ENCODE peak calls at places on chromosomes 1 and 21, in eight cellular contexts. H, E, U, W, R, M, L and A are unnamed samples.

GRCh38 chr21:45818904-45819285 is 162.7 kb upstream of the COL6A1 start:
- DNase-seq in H (peak), E (no peak), U (no peak), W (no peak), R (no peak), M (peak), L (no peak), A (peak)

GRCh38 chr1:119735217-119735616 is 23.5 kb downstream of the PHGDH start:
- DNase-seq in H (no peak), E (no peak), U (no peak), W (no peak), R (no peak), M (no peak), L (no peak), A (no peak)

GRCh38 chr1:52153898-52154297 is 12.0 kb downstream of the ZFYVE9 start:
- DNase-seq in H (no peak), E (no peak), U (no peak), W (no peak), R (no peak), M (no peak), L (no peak), A (no peak)

GRCh38 chr21:38917045-38917774 is 111.5 kb downstream of the ETS2 start:
- DNase-seq in H (no peak), E (no peak), U (no peak), W (no peak), R (no peak), M (no peak), L (no peak), A (no peak)

GRCh38 chr1:67624680-67625079 is 60.3 kb upstream of the GADD45A start:
- DNase-seq in H (no peak), E (no peak), U (no peak), W (no peak), R (no peak), M (no peak), L (no peak), A (no peak)

GRCh38 chr1:95916616-95917015 is 682.6 kb downstream of the RWDD3 start:
- DNase-seq in H (peak), E (no peak), U (no peak), W (no peak), R (no peak), M (peak), L (no peak), A (no peak)

GRCh38 chr1:241639653-241640148 is 468 bp downstream of the CHML start:
- DNase-seq in H (no peak), E (no peak), U (no peak), W (no peak), R (no peak), M (peak), L (no peak), A (no peak)

GRCh38 chr1:201530741-201531521 is 8.0 kb upstream of the NAV1 start:
- DNase-seq in H (peak), E (no peak), U (peak), W (peak), R (peak), M (peak), L (peak), A (peak)

GRCh38 chr1:178501705-178502329 is 5.1 kb upstream of the CLEC20A start:
- DNase-seq in H (peak), E (peak), U (peak), W (peak), R (peak), M (peak), L (peak), A (no peak)

GRCh38 chr1:53582211-53583020 is 123.2 kb downstream of the DMRTB1 start:
- DNase-seq in H (no peak), E (no peak), U (no peak), W (no peak), R (no peak), M (no peak), L (peak), A (no peak)

GRCh38 chr1:229863651-229864545 is 203.1 kb upstream of the GALNT2 start:
- DNase-seq in H (no peak), E (no peak), U (no peak), W (no peak), R (no peak), M (no peak), L (no peak), A (no peak)

GRCh38 chr21:23101111-23101510 is 2102.9 kb downstream of the NCAM2 start:
- DNase-seq in H (no peak), E (no peak), U (no peak), W (no peak), R (no peak), M (no peak), L (no peak), A (no peak)

GRCh38 chr1:28010979-28011378 is 51.2 kb downstream of the XKR8 start:
- DNase-seq in H (peak), E (no peak), U (no peak), W (no peak), R (no peak), M (no peak), L (no peak), A (no peak)

GRCh38 chr1:230142608-230143209 is 75.7 kb downstream of the GALNT2 start:
- DNase-seq in H (no peak), E (no peak), U (no peak), W (no peak), R (no peak), M (peak), L (no peak), A (no peak)

GRCh38 chr21:39048064-39048463 is 135.2 kb downstream of the PSMG1 start:
- DNase-seq in H (no peak), E (no peak), U (peak), W (no peak), R (no peak), M (peak), L (no peak), A (no peak)

GRCh38 chr1:78668427-78668826 is 18.8 kb downstream of the IFI44 start:
- DNase-seq in H (no peak), E (no peak), U (no peak), W (no peak), R (no peak), M (no peak), L (no peak), A (no peak)

GRCh38 chr1:78664763-78665162 is 15.1 kb downstream of the IFI44 start:
- DNase-seq in H (no peak), E (no peak), U (no peak), W (no peak), R (no peak), M (no peak), L (no peak), A (no peak)

GRCh38 chr1:78663916-78664315 is 14.3 kb downstream of the IFI44 start:
- DNase-seq in H (no peak), E (no peak), U (no peak), W (no peak), R (no peak), M (no peak), L (no peak), A (no peak)

GRCh38 chr1:78665809-78666208 is 16.2 kb downstream of the IFI44 start:
- DNase-seq in H (no peak), E (no peak), U (no peak), W (no peak), R (no peak), M (no peak), L (no peak), A (no peak)

DNA sequence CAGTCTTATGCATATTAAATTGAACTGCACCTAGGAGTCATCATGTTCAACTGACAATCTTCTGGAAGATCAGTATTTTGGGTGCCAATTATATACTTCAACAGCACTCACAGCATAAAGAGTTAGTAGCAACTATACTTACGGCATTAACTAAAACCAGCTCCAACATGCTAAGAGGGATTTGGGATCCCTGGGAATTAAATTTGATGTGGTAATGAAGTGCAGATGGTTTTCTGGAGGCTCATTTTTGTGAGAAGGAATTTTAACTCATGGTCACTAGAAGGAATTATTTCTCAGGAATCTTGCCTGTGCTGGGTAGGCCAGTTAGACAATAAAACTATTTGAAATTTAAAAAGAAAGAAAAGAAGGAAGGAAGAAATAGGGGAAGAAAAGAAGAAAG is 18.3 kb downstream of the IFI44 start:
- DNase-seq in H (no peak), E (no peak), U (no peak), W (no peak), R (no peak), M (no peak), L (no peak), A (no peak)
- TF ChIP-seq CTCF in H (no peak), E (no peak), U (no peak), W (no peak), R (no peak), M (no peak), L (no peak), A (no peak)

DNA sequence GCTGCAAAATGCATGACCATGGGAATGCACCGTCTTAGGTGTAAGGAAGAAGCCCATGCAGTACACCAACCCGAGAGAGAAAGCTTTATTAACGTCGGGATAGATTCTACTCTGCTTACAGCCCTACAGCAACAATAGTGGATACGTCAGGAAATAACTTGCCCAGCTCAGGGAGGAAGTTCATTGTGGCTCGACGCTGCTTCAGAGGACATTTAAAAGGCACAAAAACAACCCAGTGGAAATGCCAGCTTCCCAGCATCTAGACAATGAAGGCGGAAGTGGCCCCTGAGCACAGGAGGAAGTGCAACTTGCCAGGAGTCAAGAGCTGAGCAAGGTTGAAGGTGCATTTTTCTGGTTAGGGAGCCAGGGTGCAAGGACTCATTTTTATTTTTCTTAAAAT is 26.4 kb downstream of the CYYR1 start:
- DNase-seq in H (no peak), E (no peak), U (no peak), W (no peak), R (no peak), M (no peak), L (peak), A (no peak)
- H3K4me3 ChIP-seq in H (no peak), E (no peak), U (no peak), W (no peak), R (no peak), M (no peak), L (no peak), A (no peak)

GRCh38 chr1:225770586-225771248 is 6.9 kb upstream of the SRP9 start:
- DNase-seq in H (no peak), E (no peak), U (no peak), W (no peak), R (no peak), M (no peak), L (no peak), A (no peak)
- TF ChIP-seq CTCF in H (no peak), E (no peak), U (no peak), W (no peak), R (no peak), M (no peak), L (no peak), A (no peak)

GRCh38 chr1:21586222-21586621 is 77.0 kb downstream of the ALPL start:
- DNase-seq in H (no peak), E (no peak), U (no peak), W (no peak), R (no peak), M (peak), L (no peak), A (no peak)
- H3K4me3 ChIP-seq in H (no peak), E (no peak), U (no peak), W (no peak), R (no peak), M (no peak), L (no peak), A (no peak)

GRCh38 chr1:15737324-15738319 is 1.6 kb downstream of the SLC25A34 start:
- DNase-seq in H (no peak), E (no peak), U (no peak), W (no peak), R (no peak), M (no peak), L (no peak), A (no peak)
- TF ChIP-seq CTCF in H (no peak), E (no peak), U (no peak), W (no peak), R (no peak), M (no peak), L (no peak), A (no peak)

DNA sequence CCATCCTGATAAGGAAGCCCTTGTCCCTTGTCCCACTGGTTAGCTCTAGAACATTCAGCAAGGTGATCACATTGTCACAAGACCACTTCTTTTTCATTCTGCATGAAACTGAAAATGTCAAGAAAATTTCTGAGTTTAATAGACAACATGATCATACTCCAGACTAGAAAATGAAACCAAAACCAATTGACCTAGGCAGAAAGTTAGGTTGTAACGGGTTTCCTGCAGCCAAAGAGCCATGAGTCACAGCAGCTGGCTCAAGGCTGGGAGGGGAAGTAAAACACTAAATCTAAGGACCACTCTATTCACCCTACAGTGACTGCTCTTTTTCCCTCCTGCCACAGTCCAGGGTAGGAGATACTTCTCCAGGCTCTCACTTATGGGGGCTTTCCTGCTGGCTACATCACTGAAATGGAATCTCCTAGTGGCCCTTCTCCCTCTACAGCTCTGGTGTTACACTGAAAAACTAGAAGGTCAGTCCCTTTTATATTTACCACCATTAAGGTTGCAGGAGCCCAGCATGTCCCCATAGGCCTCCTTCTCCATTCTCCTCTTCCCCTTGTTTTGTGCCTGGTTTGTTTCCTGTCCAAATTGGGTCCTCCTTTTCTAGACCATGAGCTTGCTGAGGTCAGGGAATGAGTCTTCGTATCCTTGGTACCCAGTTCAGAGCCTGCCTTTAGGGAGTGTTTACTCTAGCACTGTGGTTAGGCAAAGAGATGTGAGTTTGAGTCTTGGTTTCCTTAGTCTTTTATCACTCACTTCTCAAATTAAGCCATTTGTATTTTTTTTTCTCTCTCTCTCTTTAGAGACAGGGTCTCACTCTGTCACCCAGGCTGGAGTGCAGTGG is 236.5 kb upstream of the JUN start:
- DNase-seq in H (peak), E (no peak), U (peak), W (no peak), R (no peak), M (peak), L (peak), A (no peak)
- H3K4me3 ChIP-seq in H (peak), E (peak), U (no peak), W (no peak), R (peak), M (peak), L (no peak), A (no peak)

GRCh38 chr1:154972213-154972516 is 1.6 kb upstream of the SHC1 start:
- DNase-seq in H (no peak), E (no peak), U (no peak), W (no peak), R (no peak), M (no peak), L (no peak), A (no peak)

GRCh38 chr1:154974086-154974807 is at the start of gene CKS1B:
- DNase-seq in H (peak), E (peak), U (peak), W (peak), R (peak), M (peak), L (peak), A (peak)

GRCh38 chr1:154972517-154973343 is 1.8 kb upstream of the CKS1B start:
- DNase-seq in H (peak), E (peak), U (peak), W (peak), R (no peak), M (peak), L (peak), A (peak)

GRCh38 chr1:154974808-154975408 is 427 bp downstream of the CKS1B start:
- DNase-seq in H (peak), E (peak), U (peak), W (peak), R (peak), M (peak), L (peak), A (peak)

GRCh38 chr1:154973344-154974085 is 966 bp upstream of the CKS1B start:
- DNase-seq in H (peak), E (peak), U (peak), W (peak), R (peak), M (peak), L (peak), A (peak)
- TF ChIP-seq CTCF in H (peak), E (peak), U (no peak), W (no peak), R (peak), M (peak), L (no peak), A (no peak)

DNA sequence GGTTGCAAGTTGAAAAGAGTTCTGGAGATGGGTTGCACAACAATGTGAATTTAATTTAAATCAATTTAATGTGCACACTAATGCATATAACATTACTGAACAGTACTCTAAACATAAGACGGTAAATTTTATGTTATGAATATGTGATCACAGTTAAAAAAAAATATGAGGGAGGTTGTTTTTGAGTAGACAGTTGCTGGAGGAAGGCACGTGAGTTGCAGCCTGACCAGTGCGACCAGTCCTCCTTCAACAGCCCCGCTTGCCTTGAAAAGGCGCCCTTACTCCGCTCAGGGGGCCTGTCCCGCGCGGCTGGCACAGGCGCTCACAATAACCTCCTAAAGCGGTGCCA is 322 bp upstream of the OLIG1 start:
- DNase-seq in H (no peak), E (no peak), U (no peak), W (no peak), R (no peak), M (no peak), L (no peak), A (no peak)
- H3K4me3 ChIP-seq in H (no peak), E (no peak), U (no peak), W (no peak), R (peak), M (no peak), L (no peak), A (no peak)

GRCh38 chr1:50369830-50370229 is 53.4 kb downstream of the DMRTA2 start:
- DNase-seq in H (no peak), E (no peak), U (no peak), W (no peak), R (no peak), M (no peak), L (no peak), A (no peak)
- TF ChIP-seq CTCF in H (peak), E (peak), U (no peak), W (no peak), R (no peak), M (peak), L (no peak), A (no peak)

GRCh38 chr1:210233495-210234253 is 1.1 kb downstream of the SERTAD4 start:
- DNase-seq in H (peak), E (no peak), U (peak), W (peak), R (no peak), M (peak), L (peak), A (no peak)
- H3K4me3 ChIP-seq in H (peak), E (peak), U (peak), W (peak), R (peak), M (peak), L (peak), A (peak)